ENCODE peak calls at places on chromosomes 2 and 18, in six cellular contexts. One of them, this sample, is unnamed.
A peak's percentile ranks its signal among the peaks of the same experiment; 100 is the strongest.

GRCh38 chr2:223856021-223856420 is 18.6 kb upstream of the AP1S3 start:
- DNase-seq in A549: no peak
- DNase-seq in GM23338: no peak
- DNase-seq in naive thymus-derived CD4-positive, alpha-beta T cell: no peak
- DNase-seq in cardiac muscle cell: peak; percentile 33
- DNase-seq in transverse colon: no peak
- DNase-seq in this sample: no peak

GRCh38 chr18:66107546-66107945 is 356.7 kb downstream of the CDH7 start:
- DNase-seq in A549: no peak
- DNase-seq in cardiac muscle cell: no peak
- DNase-seq in GM23338: no peak
- DNase-seq in naive thymus-derived CD4-positive, alpha-beta T cell: no peak
- DNase-seq in transverse colon: no peak
- DNase-seq in this sample: no peak

GRCh38 chr18:12474876-12475275 is 67.1 kb downstream of the PRELID3A start:
- DNase-seq in transverse colon: no peak
- DNase-seq in naive thymus-derived CD4-positive, alpha-beta T cell: no peak
- DNase-seq in GM23338: no peak
- DNase-seq in cardiac muscle cell: no peak
- DNase-seq in A549: no peak
- DNase-seq in this sample: no peak

GRCh38 chr2:256094-256493 is 7.7 kb downstream of the SH3YL1 start:
- DNase-seq in GM23338: no peak
- DNase-seq in A549: no peak
- DNase-seq in cardiac muscle cell: no peak
- DNase-seq in naive thymus-derived CD4-positive, alpha-beta T cell: no peak
- DNase-seq in transverse colon: no peak
- DNase-seq in this sample: no peak

GRCh38 chr18:24764766-24765165 is 304.3 kb downstream of the HRH4 start:
- DNase-seq in GM23338: no peak
- DNase-seq in A549: no peak
- DNase-seq in transverse colon: no peak
- DNase-seq in naive thymus-derived CD4-positive, alpha-beta T cell: no peak
- DNase-seq in cardiac muscle cell: no peak
- DNase-seq in this sample: no peak

GRCh38 chr2:237538901-237539300 is 27.5 kb upstream of the PRLH start:
- DNase-seq in A549: no peak
- DNase-seq in transverse colon: no peak
- DNase-seq in GM23338: no peak
- DNase-seq in naive thymus-derived CD4-positive, alpha-beta T cell: no peak
- DNase-seq in cardiac muscle cell: no peak
- DNase-seq in this sample: no peak

GRCh38 chr2:182672471-182673165 is 43.4 kb upstream of the DNAJC10 start:
- DNase-seq in A549: no peak
- DNase-seq in cardiac muscle cell: peak; percentile 83
- DNase-seq in GM23338: no peak
- DNase-seq in naive thymus-derived CD4-positive, alpha-beta T cell: no peak
- DNase-seq in transverse colon: no peak
- DNase-seq in this sample: no peak

GRCh38 chr2:23579674-23580073 is 194.7 kb downstream of the KLHL29 start:
- DNase-seq in transverse colon: no peak
- DNase-seq in cardiac muscle cell: no peak
- DNase-seq in GM23338: no peak
- DNase-seq in A549: no peak
- DNase-seq in naive thymus-derived CD4-positive, alpha-beta T cell: no peak
- DNase-seq in this sample: no peak

GRCh38 chr18:57802166-57802868 is 798 bp downstream of the ATP8B1 start:
- DNase-seq in A549: no peak
- DNase-seq in GM23338: peak; percentile 54
- DNase-seq in cardiac muscle cell: no peak
- DNase-seq in naive thymus-derived CD4-positive, alpha-beta T cell: no peak
- DNase-seq in transverse colon: no peak
- DNase-seq in this sample: no peak

GRCh38 chr18:10420561-10421352 is 33.7 kb upstream of the APCDD1 start:
- DNase-seq in naive thymus-derived CD4-positive, alpha-beta T cell: no peak
- DNase-seq in A549: no peak
- DNase-seq in GM23338: no peak
- DNase-seq in transverse colon: no peak
- DNase-seq in cardiac muscle cell: peak; percentile 71
- DNase-seq in this sample: no peak

GRCh38 chr2:160670618-160671017 is 177.0 kb upstream of the RBMS1 start:
- DNase-seq in naive thymus-derived CD4-positive, alpha-beta T cell: no peak
- DNase-seq in transverse colon: no peak
- DNase-seq in A549: no peak
- DNase-seq in GM23338: no peak
- DNase-seq in cardiac muscle cell: no peak
- DNase-seq in this sample: no peak

GRCh38 chr18:23626451-23627279 is 36.0 kb downstream of the ANKRD29 start:
- DNase-seq in A549: no peak
- DNase-seq in transverse colon: no peak
- DNase-seq in GM23338: no peak
- DNase-seq in cardiac muscle cell: peak; percentile 27
- DNase-seq in naive thymus-derived CD4-positive, alpha-beta T cell: no peak
- DNase-seq in this sample: no peak

GRCh38 chr2:189142893-189143759 is 36.4 kb downstream of the COL5A2 start:
- DNase-seq in A549: peak; percentile 31
- DNase-seq in transverse colon: peak; percentile 24
- DNase-seq in GM23338: peak; percentile 85
- DNase-seq in naive thymus-derived CD4-positive, alpha-beta T cell: no peak
- DNase-seq in cardiac muscle cell: no peak
- DNase-seq in this sample: no peak

GRCh38 chr2:44880125-44880483 is 61.4 kb upstream of the SIX3 start:
- DNase-seq in cardiac muscle cell: no peak
- DNase-seq in GM23338: no peak
- DNase-seq in transverse colon: no peak
- DNase-seq in A549: no peak
- DNase-seq in naive thymus-derived CD4-positive, alpha-beta T cell: no peak
- DNase-seq in this sample: no peak

GRCh38 chr2:179251865-179252264 is 12.8 kb downstream of the SESTD1 start:
- DNase-seq in cardiac muscle cell: no peak
- DNase-seq in GM23338: no peak
- DNase-seq in transverse colon: no peak
- DNase-seq in naive thymus-derived CD4-positive, alpha-beta T cell: no peak
- DNase-seq in A549: no peak
- DNase-seq in this sample: no peak

GRCh38 chr2:241808701-241809382 is at the start of gene NEU4:
- DNase-seq in transverse colon: peak; percentile 85
- DNase-seq in cardiac muscle cell: no peak
- DNase-seq in A549: no peak
- DNase-seq in GM23338: no peak
- DNase-seq in naive thymus-derived CD4-positive, alpha-beta T cell: no peak
- DNase-seq in this sample: no peak

GRCh38 chr2:22485456-22485855 is 899.5 kb upstream of the KLHL29 start:
- DNase-seq in GM23338: peak; percentile 31
- DNase-seq in A549: no peak
- DNase-seq in transverse colon: no peak
- DNase-seq in naive thymus-derived CD4-positive, alpha-beta T cell: no peak
- DNase-seq in cardiac muscle cell: no peak
- DNase-seq in this sample: no peak

GRCh38 chr2:73700111-73700510 is 37.0 kb downstream of the TPRKB start:
- DNase-seq in naive thymus-derived CD4-positive, alpha-beta T cell: no peak
- DNase-seq in transverse colon: peak; percentile 37
- DNase-seq in GM23338: no peak
- DNase-seq in cardiac muscle cell: peak; percentile 30
- DNase-seq in A549: no peak
- DNase-seq in this sample: no peak

GRCh38 chr2:240893363-240893828 is 2.6 kb downstream of the MAB21L4 start:
- DNase-seq in cardiac muscle cell: peak; percentile 51
- DNase-seq in GM23338: no peak
- DNase-seq in transverse colon: no peak
- DNase-seq in A549: no peak
- DNase-seq in naive thymus-derived CD4-positive, alpha-beta T cell: no peak
- DNase-seq in this sample: no peak

GRCh38 chr2:191155608-191156071 is 4.8 kb upstream of the STAT4 start:
- DNase-seq in transverse colon: no peak
- DNase-seq in A549: peak; percentile 35
- DNase-seq in cardiac muscle cell: peak; percentile 73
- DNase-seq in naive thymus-derived CD4-positive, alpha-beta T cell: no peak
- DNase-seq in GM23338: no peak
- DNase-seq in this sample: peak; percentile 76

GRCh38 chr2:213015387-213016165 is 135.8 kb downstream of the IKZF2 start:
- DNase-seq in GM23338: no peak
- DNase-seq in cardiac muscle cell: no peak
- DNase-seq in A549: no peak
- DNase-seq in naive thymus-derived CD4-positive, alpha-beta T cell: no peak
- DNase-seq in transverse colon: no peak
- DNase-seq in this sample: peak; percentile 55

GRCh38 chr2:207412787-207413310 is 116.9 kb upstream of the CREB1 start:
- DNase-seq in GM23338: no peak
- DNase-seq in transverse colon: no peak
- DNase-seq in A549: no peak
- DNase-seq in naive thymus-derived CD4-positive, alpha-beta T cell: no peak
- DNase-seq in cardiac muscle cell: no peak
- DNase-seq in this sample: no peak

GRCh38 chr2:8623958-8624591 is 57.8 kb upstream of the ID2 start:
- DNase-seq in cardiac muscle cell: no peak
- DNase-seq in GM23338: no peak
- DNase-seq in transverse colon: no peak
- DNase-seq in A549: no peak
- DNase-seq in naive thymus-derived CD4-positive, alpha-beta T cell: no peak
- DNase-seq in this sample: no peak

GRCh38 chr18:23584019-23584970 is 2.0 kb downstream of the NPC1 start:
- DNase-seq in transverse colon: no peak
- DNase-seq in cardiac muscle cell: no peak
- DNase-seq in naive thymus-derived CD4-positive, alpha-beta T cell: no peak
- DNase-seq in GM23338: no peak
- DNase-seq in A549: no peak
- DNase-seq in this sample: no peak

GRCh38 chr2:235511187-235511661 is 17.4 kb downstream of the AGAP1 start:
- DNase-seq in A549: peak; percentile 87
- DNase-seq in cardiac muscle cell: peak; percentile 62
- DNase-seq in transverse colon: peak; percentile 77
- DNase-seq in GM23338: no peak
- DNase-seq in naive thymus-derived CD4-positive, alpha-beta T cell: no peak
- DNase-seq in this sample: no peak

GRCh38 chr2:170660406-170660805 is 54.7 kb upstream of the SP5 start:
- DNase-seq in GM23338: no peak
- DNase-seq in cardiac muscle cell: peak; percentile 19
- DNase-seq in naive thymus-derived CD4-positive, alpha-beta T cell: no peak
- DNase-seq in A549: no peak
- DNase-seq in transverse colon: no peak
- DNase-seq in this sample: no peak

GRCh38 chr18:69626643-69627242 is 226.1 kb downstream of the DOK6 start:
- DNase-seq in transverse colon: no peak
- DNase-seq in GM23338: peak; percentile 2
- DNase-seq in cardiac muscle cell: no peak
- DNase-seq in A549: no peak
- DNase-seq in naive thymus-derived CD4-positive, alpha-beta T cell: no peak
- DNase-seq in this sample: no peak

GRCh38 chr2:197947219-197947757 is 142.9 kb downstream of the PLCL1 start:
- DNase-seq in GM23338: peak; percentile 38
- DNase-seq in A549: no peak
- DNase-seq in cardiac muscle cell: no peak
- DNase-seq in transverse colon: no peak
- DNase-seq in naive thymus-derived CD4-positive, alpha-beta T cell: no peak
- DNase-seq in this sample: no peak

GRCh38 chr2:197949224-197949623 is 144.8 kb downstream of the PLCL1 start:
- DNase-seq in transverse colon: no peak
- DNase-seq in GM23338: no peak
- DNase-seq in A549: no peak
- DNase-seq in naive thymus-derived CD4-positive, alpha-beta T cell: no peak
- DNase-seq in cardiac muscle cell: no peak
- DNase-seq in this sample: no peak

GRCh38 chr2:197954328-197954727 is 149.9 kb downstream of the PLCL1 start:
- DNase-seq in A549: no peak
- DNase-seq in naive thymus-derived CD4-positive, alpha-beta T cell: no peak
- DNase-seq in cardiac muscle cell: no peak
- DNase-seq in GM23338: no peak
- DNase-seq in transverse colon: no peak
- DNase-seq in this sample: peak; percentile 40

GRCh38 chr2:197950754-197951153 is 146.4 kb downstream of the PLCL1 start:
- DNase-seq in transverse colon: no peak
- DNase-seq in A549: no peak
- DNase-seq in GM23338: no peak
- DNase-seq in naive thymus-derived CD4-positive, alpha-beta T cell: no peak
- DNase-seq in cardiac muscle cell: no peak
- DNase-seq in this sample: no peak

GRCh38 chr2:197952540-197953202 is 148.3 kb downstream of the PLCL1 start:
- DNase-seq in GM23338: no peak
- DNase-seq in A549: no peak
- DNase-seq in transverse colon: no peak
- DNase-seq in naive thymus-derived CD4-positive, alpha-beta T cell: no peak
- DNase-seq in cardiac muscle cell: peak; percentile 69
- DNase-seq in this sample: no peak
- H3K27ac ChIP-seq in GM23338: no peak overlapping the region
- H3K27ac ChIP-seq in A549: no peak overlapping the region
- H3K27ac ChIP-seq in transverse colon: no peak overlapping the region
- H3K27ac ChIP-seq in naive thymus-derived CD4-positive, alpha-beta T cell: no peak overlapping the region
- H3K27ac ChIP-seq in cardiac muscle cell: no peak overlapping the region
- H3K27ac ChIP-seq in this sample: no peak overlapping the region

GRCh38 chr2:232667989-232668583 is 29.0 kb upstream of the GIGYF2 start:
- DNase-seq in GM23338: no peak
- DNase-seq in cardiac muscle cell: no peak
- DNase-seq in A549: no peak
- DNase-seq in naive thymus-derived CD4-positive, alpha-beta T cell: no peak
- DNase-seq in transverse colon: no peak
- DNase-seq in this sample: no peak

GRCh38 chr2:232666051-232666805 is 30.9 kb upstream of the GIGYF2 start:
- DNase-seq in transverse colon: no peak
- DNase-seq in cardiac muscle cell: no peak
- DNase-seq in naive thymus-derived CD4-positive, alpha-beta T cell: no peak
- DNase-seq in GM23338: no peak
- DNase-seq in A549: no peak
- DNase-seq in this sample: no peak

GRCh38 chr2:232672581-232672980 is 24.6 kb upstream of the GIGYF2 start:
- DNase-seq in transverse colon: no peak
- DNase-seq in cardiac muscle cell: no peak
- DNase-seq in A549: no peak
- DNase-seq in GM23338: no peak
- DNase-seq in naive thymus-derived CD4-positive, alpha-beta T cell: no peak
- DNase-seq in this sample: no peak

GRCh38 chr2:232674491-232674890 is 22.6 kb upstream of the GIGYF2 start:
- DNase-seq in GM23338: no peak
- DNase-seq in cardiac muscle cell: no peak
- DNase-seq in naive thymus-derived CD4-positive, alpha-beta T cell: no peak
- DNase-seq in A549: no peak
- DNase-seq in transverse colon: no peak
- DNase-seq in this sample: no peak

GRCh38 chr2:232668805-232669444 is 28.2 kb upstream of the GIGYF2 start:
- DNase-seq in GM23338: peak; percentile 65
- DNase-seq in naive thymus-derived CD4-positive, alpha-beta T cell: no peak
- DNase-seq in A549: no peak
- DNase-seq in cardiac muscle cell: peak; percentile 39
- DNase-seq in transverse colon: no peak
- DNase-seq in this sample: no peak
- H3K27ac ChIP-seq in GM23338: no peak overlapping the region
- H3K27ac ChIP-seq in naive thymus-derived CD4-positive, alpha-beta T cell: no peak overlapping the region
- H3K27ac ChIP-seq in A549: no peak overlapping the region
- H3K27ac ChIP-seq in cardiac muscle cell: no peak overlapping the region
- H3K27ac ChIP-seq in transverse colon: no peak overlapping the region
- H3K27ac ChIP-seq in this sample: no peak overlapping the region

GRCh38 chr2:27802547-27802946 is 31.0 kb downstream of the MRPL33 start:
- DNase-seq in naive thymus-derived CD4-positive, alpha-beta T cell: no peak
- DNase-seq in transverse colon: no peak
- DNase-seq in GM23338: peak; percentile 8
- DNase-seq in A549: no peak
- DNase-seq in cardiac muscle cell: no peak
- DNase-seq in this sample: no peak
- H3K27ac ChIP-seq in naive thymus-derived CD4-positive, alpha-beta T cell: no peak overlapping the region
- H3K27ac ChIP-seq in transverse colon: no peak overlapping the region
- H3K27ac ChIP-seq in GM23338: no peak overlapping the region
- H3K27ac ChIP-seq in A549: peak overlapping the region; percentile 55
- H3K27ac ChIP-seq in cardiac muscle cell: no peak overlapping the region
- H3K27ac ChIP-seq in this sample: no peak overlapping the region

GRCh38 chr2:36597532-36598377 is at the start of gene FEZ2:
- DNase-seq in naive thymus-derived CD4-positive, alpha-beta T cell: peak; percentile 39
- DNase-seq in A549: peak; percentile 78
- DNase-seq in GM23338: peak; percentile 97
- DNase-seq in cardiac muscle cell: peak; percentile 85
- DNase-seq in transverse colon: peak; percentile 81
- DNase-seq in this sample: peak; percentile 44
- H3K27ac ChIP-seq in naive thymus-derived CD4-positive, alpha-beta T cell: peak within 1 kb of the TSS; percentile 60
- H3K27ac ChIP-seq in A549: peak within 1 kb of the TSS; percentile 98
- H3K27ac ChIP-seq in GM23338: peak within 1 kb of the TSS; percentile 1
- H3K27ac ChIP-seq in cardiac muscle cell: peak within 1 kb of the TSS; percentile 96
- H3K27ac ChIP-seq in transverse colon: peak within 1 kb of the TSS; percentile 99
- H3K27ac ChIP-seq in this sample: peak within 1 kb of the TSS; percentile 55

This sample was measured in CD4-positive, CD25-positive, alpha-beta regulatory T cell.